ENCODE peak calls at places on chromosomes 12 and 14, in seven cellular contexts. One of them, this sample, is unnamed.

GRCh38 chr12:59444932-59445331 is 150.9 kb upstream of the SLC16A7 start:
- DNase-seq in activated CD8-positive, alpha-beta T cell treated with anti-CD3 and anti-CD28 coated beads for 36 hours: peak; percentile 31
- DNase-seq in T-helper 2 cell: no peak
- DNase-seq in esophagus squamous epithelium: no peak
- DNase-seq in hippocampal formation: no peak
- DNase-seq in COR-L47: no peak
- DNase-seq in activated CD4-positive, alpha-beta T cell treated with anti-CD3 and anti-CD28 coated beads, Interleukin-2, amount 50 U/mL, for 1 hour: peak; percentile 4
- DNase-seq in this sample: no peak

GRCh38 chr12:31488737-31489338 is 102.1 kb downstream of the DENND5B start:
- DNase-seq in activated CD4-positive, alpha-beta T cell treated with anti-CD3 and anti-CD28 coated beads, Interleukin-2, amount 50 U/mL, for 1 hour: no peak
- DNase-seq in T-helper 2 cell: no peak
- DNase-seq in COR-L47: no peak
- DNase-seq in activated CD8-positive, alpha-beta T cell treated with anti-CD3 and anti-CD28 coated beads for 36 hours: no peak
- DNase-seq in esophagus squamous epithelium: no peak
- DNase-seq in hippocampal formation: no peak
- DNase-seq in this sample: no peak

GRCh38 chr12:27245039-27245438 is 953 bp downstream of the STK38L start:
- DNase-seq in T-helper 2 cell: no peak
- DNase-seq in COR-L47: no peak
- DNase-seq in hippocampal formation: no peak
- DNase-seq in activated CD4-positive, alpha-beta T cell treated with anti-CD3 and anti-CD28 coated beads, Interleukin-2, amount 50 U/mL, for 1 hour: no peak
- DNase-seq in esophagus squamous epithelium: no peak
- DNase-seq in activated CD8-positive, alpha-beta T cell treated with anti-CD3 and anti-CD28 coated beads for 36 hours: no peak
- DNase-seq in this sample: no peak

GRCh38 chr14:105282098-105282725 is 18.6 kb downstream of the BRF1 start:
- DNase-seq in COR-L47: no peak
- DNase-seq in activated CD8-positive, alpha-beta T cell treated with anti-CD3 and anti-CD28 coated beads for 36 hours: no peak
- DNase-seq in esophagus squamous epithelium: no peak
- DNase-seq in T-helper 2 cell: no peak
- DNase-seq in activated CD4-positive, alpha-beta T cell treated with anti-CD3 and anti-CD28 coated beads, Interleukin-2, amount 50 U/mL, for 1 hour: no peak
- DNase-seq in hippocampal formation: no peak
- DNase-seq in this sample: no peak

GRCh38 chr12:22287056-22287455 is 47.5 kb downstream of the ST8SIA1 start:
- DNase-seq in T-helper 2 cell: no peak
- DNase-seq in activated CD8-positive, alpha-beta T cell treated with anti-CD3 and anti-CD28 coated beads for 36 hours: no peak
- DNase-seq in COR-L47: no peak
- DNase-seq in esophagus squamous epithelium: no peak
- DNase-seq in hippocampal formation: no peak
- DNase-seq in activated CD4-positive, alpha-beta T cell treated with anti-CD3 and anti-CD28 coated beads, Interleukin-2, amount 50 U/mL, for 1 hour: no peak
- DNase-seq in this sample: no peak

GRCh38 chr14:77861201-77861600 is 61.3 kb downstream of the ADCK1 start:
- DNase-seq in activated CD8-positive, alpha-beta T cell treated with anti-CD3 and anti-CD28 coated beads for 36 hours: no peak
- DNase-seq in esophagus squamous epithelium: no peak
- DNase-seq in COR-L47: no peak
- DNase-seq in T-helper 2 cell: no peak
- DNase-seq in hippocampal formation: no peak
- DNase-seq in activated CD4-positive, alpha-beta T cell treated with anti-CD3 and anti-CD28 coated beads, Interleukin-2, amount 50 U/mL, for 1 hour: no peak
- DNase-seq in this sample: no peak

GRCh38 chr12:45244561-45245348 is 28.9 kb downstream of the ANO6 start:
- DNase-seq in esophagus squamous epithelium: no peak
- DNase-seq in hippocampal formation: no peak
- DNase-seq in activated CD4-positive, alpha-beta T cell treated with anti-CD3 and anti-CD28 coated beads, Interleukin-2, amount 50 U/mL, for 1 hour: no peak
- DNase-seq in T-helper 2 cell: no peak
- DNase-seq in activated CD8-positive, alpha-beta T cell treated with anti-CD3 and anti-CD28 coated beads for 36 hours: no peak
- DNase-seq in COR-L47: no peak
- DNase-seq in this sample: no peak

GRCh38 chr12:115204957-115205754 is 521.2 kb upstream of the TBX3 start:
- DNase-seq in esophagus squamous epithelium: no peak
- DNase-seq in hippocampal formation: no peak
- DNase-seq in activated CD4-positive, alpha-beta T cell treated with anti-CD3 and anti-CD28 coated beads, Interleukin-2, amount 50 U/mL, for 1 hour: no peak
- DNase-seq in T-helper 2 cell: no peak
- DNase-seq in COR-L47: no peak
- DNase-seq in activated CD8-positive, alpha-beta T cell treated with anti-CD3 and anti-CD28 coated beads for 36 hours: no peak
- DNase-seq in this sample: no peak

GRCh38 chr12:45407188-45407850 is 191.4 kb downstream of the ANO6 start:
- DNase-seq in hippocampal formation: no peak
- DNase-seq in activated CD4-positive, alpha-beta T cell treated with anti-CD3 and anti-CD28 coated beads, Interleukin-2, amount 50 U/mL, for 1 hour: no peak
- DNase-seq in COR-L47: no peak
- DNase-seq in esophagus squamous epithelium: no peak
- DNase-seq in T-helper 2 cell: no peak
- DNase-seq in activated CD8-positive, alpha-beta T cell treated with anti-CD3 and anti-CD28 coated beads for 36 hours: no peak
- DNase-seq in this sample: no peak

GRCh38 chr12:26298785-26299621 is 103.6 kb downstream of the SSPN start:
- DNase-seq in esophagus squamous epithelium: no peak
- DNase-seq in activated CD4-positive, alpha-beta T cell treated with anti-CD3 and anti-CD28 coated beads, Interleukin-2, amount 50 U/mL, for 1 hour: no peak
- DNase-seq in activated CD8-positive, alpha-beta T cell treated with anti-CD3 and anti-CD28 coated beads for 36 hours: peak; percentile 32
- DNase-seq in T-helper 2 cell: no peak
- DNase-seq in hippocampal formation: no peak
- DNase-seq in COR-L47: no peak
- DNase-seq in this sample: no peak

GRCh38 chr12:93991882-93992415 is 156.4 kb upstream of the PLXNC1 start:
- DNase-seq in activated CD4-positive, alpha-beta T cell treated with anti-CD3 and anti-CD28 coated beads, Interleukin-2, amount 50 U/mL, for 1 hour: no peak
- DNase-seq in COR-L47: no peak
- DNase-seq in T-helper 2 cell: no peak
- DNase-seq in activated CD8-positive, alpha-beta T cell treated with anti-CD3 and anti-CD28 coated beads for 36 hours: no peak
- DNase-seq in hippocampal formation: no peak
- DNase-seq in esophagus squamous epithelium: no peak
- DNase-seq in this sample: no peak

GRCh38 chr12:68675098-68675842 is 11.5 kb upstream of the NUP107 start:
- DNase-seq in hippocampal formation: no peak
- DNase-seq in activated CD8-positive, alpha-beta T cell treated with anti-CD3 and anti-CD28 coated beads for 36 hours: peak; percentile 93
- DNase-seq in T-helper 2 cell: peak; percentile 50
- DNase-seq in COR-L47: no peak
- DNase-seq in esophagus squamous epithelium: no peak
- DNase-seq in activated CD4-positive, alpha-beta T cell treated with anti-CD3 and anti-CD28 coated beads, Interleukin-2, amount 50 U/mL, for 1 hour: peak; percentile 68
- DNase-seq in this sample: no peak

GRCh38 chr12:75444444-75445136 is 36.0 kb upstream of the GLIPR1 start:
- DNase-seq in COR-L47: no peak
- DNase-seq in activated CD4-positive, alpha-beta T cell treated with anti-CD3 and anti-CD28 coated beads, Interleukin-2, amount 50 U/mL, for 1 hour: no peak
- DNase-seq in hippocampal formation: no peak
- DNase-seq in T-helper 2 cell: no peak
- DNase-seq in esophagus squamous epithelium: no peak
- DNase-seq in activated CD8-positive, alpha-beta T cell treated with anti-CD3 and anti-CD28 coated beads for 36 hours: no peak
- DNase-seq in this sample: no peak

GRCh38 chr12:121748571-121749265 is 36.2 kb downstream of the TMEM120B start:
- DNase-seq in esophagus squamous epithelium: no peak
- DNase-seq in activated CD4-positive, alpha-beta T cell treated with anti-CD3 and anti-CD28 coated beads, Interleukin-2, amount 50 U/mL, for 1 hour: peak; percentile 9
- DNase-seq in activated CD8-positive, alpha-beta T cell treated with anti-CD3 and anti-CD28 coated beads for 36 hours: no peak
- DNase-seq in COR-L47: no peak
- DNase-seq in T-helper 2 cell: no peak
- DNase-seq in hippocampal formation: no peak
- DNase-seq in this sample: no peak

GRCh38 chr14:35242599-35243311 is 49.4 kb upstream of the PSMA6 start:
- DNase-seq in activated CD4-positive, alpha-beta T cell treated with anti-CD3 and anti-CD28 coated beads, Interleukin-2, amount 50 U/mL, for 1 hour: no peak
- DNase-seq in activated CD8-positive, alpha-beta T cell treated with anti-CD3 and anti-CD28 coated beads for 36 hours: no peak
- DNase-seq in COR-L47: no peak
- DNase-seq in T-helper 2 cell: no peak
- DNase-seq in hippocampal formation: no peak
- DNase-seq in esophagus squamous epithelium: no peak
- DNase-seq in this sample: no peak

GRCh38 chr12:15152864-15153263 is 68.4 kb downstream of the RERG start:
- DNase-seq in COR-L47: no peak
- DNase-seq in esophagus squamous epithelium: no peak
- DNase-seq in T-helper 2 cell: no peak
- DNase-seq in activated CD4-positive, alpha-beta T cell treated with anti-CD3 and anti-CD28 coated beads, Interleukin-2, amount 50 U/mL, for 1 hour: no peak
- DNase-seq in activated CD8-positive, alpha-beta T cell treated with anti-CD3 and anti-CD28 coated beads for 36 hours: no peak
- DNase-seq in hippocampal formation: no peak
- DNase-seq in this sample: no peak

GRCh38 chr14:93543766-93544165 is 113.0 kb downstream of the UNC79 start:
- DNase-seq in T-helper 2 cell: no peak
- DNase-seq in activated CD8-positive, alpha-beta T cell treated with anti-CD3 and anti-CD28 coated beads for 36 hours: no peak
- DNase-seq in esophagus squamous epithelium: no peak
- DNase-seq in hippocampal formation: no peak
- DNase-seq in activated CD4-positive, alpha-beta T cell treated with anti-CD3 and anti-CD28 coated beads, Interleukin-2, amount 50 U/mL, for 1 hour: no peak
- DNase-seq in COR-L47: peak; percentile 19
- DNase-seq in this sample: no peak

GRCh38 chr12:130658561-130658960 is 57.5 kb downstream of the RIMBP2 start:
- DNase-seq in COR-L47: no peak
- DNase-seq in T-helper 2 cell: no peak
- DNase-seq in activated CD8-positive, alpha-beta T cell treated with anti-CD3 and anti-CD28 coated beads for 36 hours: no peak
- DNase-seq in activated CD4-positive, alpha-beta T cell treated with anti-CD3 and anti-CD28 coated beads, Interleukin-2, amount 50 U/mL, for 1 hour: no peak
- DNase-seq in hippocampal formation: no peak
- DNase-seq in esophagus squamous epithelium: no peak
- DNase-seq in this sample: no peak

GRCh38 chr14:85528080-85528881 is 1.7 kb upstream of the FLRT2 start:
- DNase-seq in T-helper 2 cell: no peak
- DNase-seq in COR-L47: peak; percentile 54
- DNase-seq in hippocampal formation: peak; percentile 5
- DNase-seq in esophagus squamous epithelium: no peak
- DNase-seq in activated CD8-positive, alpha-beta T cell treated with anti-CD3 and anti-CD28 coated beads for 36 hours: no peak
- DNase-seq in activated CD4-positive, alpha-beta T cell treated with anti-CD3 and anti-CD28 coated beads, Interleukin-2, amount 50 U/mL, for 1 hour: no peak
- DNase-seq in this sample: no peak

This sample was measured in NCI-H2081 treated with DMSO at 0.1 percent for 48 hours.